ENCODE peak calls at places on chromosomes 12 and 14, in five cellular contexts. One of them, this sample, is unnamed.
A peak's percentile ranks its signal among the peaks of the same experiment; 100 is the strongest.

GRCh38 chr14:91727121-91727520 is 4.8 kb downstream of the CATSPERB start:
- DNase-seq in neuronal stem cell: no peak
- DNase-seq in dorsolateral prefrontal cortex: no peak
- DNase-seq in astrocyte of the spinal cord: no peak
- DNase-seq in adipocyte: no peak
- DNase-seq in this sample: no peak

GRCh38 chr14:68137704-68138619 is 318.4 kb downstream of the RAD51B start:
- DNase-seq in neuronal stem cell: peak; percentile 82
- DNase-seq in dorsolateral prefrontal cortex: peak; percentile 47
- DNase-seq in astrocyte of the spinal cord: peak; percentile 95
- DNase-seq in adipocyte: peak; percentile 96
- DNase-seq in this sample: peak; percentile 97

GRCh38 chr12:5333096-5333495 is 98.8 kb upstream of the NTF3 start:
- DNase-seq in neuronal stem cell: no peak
- DNase-seq in dorsolateral prefrontal cortex: no peak
- DNase-seq in astrocyte of the spinal cord: no peak
- DNase-seq in adipocyte: no peak
- DNase-seq in this sample: peak; percentile 56

GRCh38 chr12:102120886-102121285 is 903 bp downstream of the PARPBP start:
- DNase-seq in neuronal stem cell: no peak
- DNase-seq in dorsolateral prefrontal cortex: no peak
- DNase-seq in astrocyte of the spinal cord: peak; percentile 18
- DNase-seq in adipocyte: peak; percentile 20
- DNase-seq in this sample: peak; percentile 19

GRCh38 chr14:105026789-105027563 is 6.1 kb upstream of the CDCA4 start:
- DNase-seq in neuronal stem cell: no peak
- DNase-seq in dorsolateral prefrontal cortex: no peak
- DNase-seq in astrocyte of the spinal cord: peak; percentile 66
- DNase-seq in adipocyte: no peak
- DNase-seq in this sample: no peak

GRCh38 chr12:15206338-15206737 is 14.9 kb downstream of the RERG start:
- DNase-seq in neuronal stem cell: no peak
- DNase-seq in dorsolateral prefrontal cortex: no peak
- DNase-seq in astrocyte of the spinal cord: no peak
- DNase-seq in adipocyte: no peak
- DNase-seq in this sample: no peak

GRCh38 chr14:67987596-67987995 is 168.0 kb downstream of the RAD51B start:
- DNase-seq in neuronal stem cell: no peak
- DNase-seq in dorsolateral prefrontal cortex: no peak
- DNase-seq in astrocyte of the spinal cord: peak; percentile 96
- DNase-seq in adipocyte: peak; percentile 82
- DNase-seq in this sample: peak; percentile 61

GRCh38 chr12:58942345-58942744 is 22.0 kb upstream of the LRIG3 start:
- DNase-seq in neuronal stem cell: no peak
- DNase-seq in dorsolateral prefrontal cortex: no peak
- DNase-seq in astrocyte of the spinal cord: no peak
- DNase-seq in adipocyte: no peak
- DNase-seq in this sample: no peak

GRCh38 chr12:121953293-121953692 is 34.9 kb downstream of the CFAP251 start:
- DNase-seq in neuronal stem cell: no peak
- DNase-seq in dorsolateral prefrontal cortex: no peak
- DNase-seq in astrocyte of the spinal cord: no peak
- DNase-seq in adipocyte: no peak
- DNase-seq in this sample: no peak

GRCh38 chr14:63642656-63643382 is 1.1 kb upstream of the WDR89 start:
- DNase-seq in neuronal stem cell: no peak
- DNase-seq in dorsolateral prefrontal cortex: no peak
- DNase-seq in astrocyte of the spinal cord: no peak
- DNase-seq in adipocyte: no peak
- DNase-seq in this sample: peak; percentile 45

GRCh38 chr12:668092-668481 is 4.8 kb upstream of the NINJ2 start:
- DNase-seq in neuronal stem cell: no peak
- DNase-seq in dorsolateral prefrontal cortex: no peak
- DNase-seq in astrocyte of the spinal cord: no peak
- DNase-seq in adipocyte: no peak
- DNase-seq in this sample: no peak

GRCh38 chr12:68336754-68337343 is 4.7 kb upstream of the MDM1 start:
- DNase-seq in neuronal stem cell: no peak
- DNase-seq in dorsolateral prefrontal cortex: no peak
- DNase-seq in astrocyte of the spinal cord: no peak
- DNase-seq in adipocyte: no peak
- DNase-seq in this sample: no peak

GRCh38 chr12:107845980-107846659 is 71.6 kb downstream of the ASCL4 start:
- DNase-seq in neuronal stem cell: no peak
- DNase-seq in dorsolateral prefrontal cortex: no peak
- DNase-seq in astrocyte of the spinal cord: no peak
- DNase-seq in adipocyte: no peak
- DNase-seq in this sample: no peak

GRCh38 chr14:100910888-100911664 is 7.6 kb upstream of the RTL1 start:
- DNase-seq in neuronal stem cell: no peak
- DNase-seq in dorsolateral prefrontal cortex: no peak
- DNase-seq in astrocyte of the spinal cord: no peak
- DNase-seq in adipocyte: no peak
- DNase-seq in this sample: no peak

GRCh38 chr14:62269204-62269603 is 507.0 kb downstream of the SNAPC1 start:
- DNase-seq in neuronal stem cell: no peak
- DNase-seq in dorsolateral prefrontal cortex: no peak
- DNase-seq in astrocyte of the spinal cord: peak; percentile 45
- DNase-seq in adipocyte: peak; percentile 2
- DNase-seq in this sample: no peak

GRCh38 chr12:69415471-69416275 is 54.5 kb upstream of the FRS2 start:
- DNase-seq in neuronal stem cell: peak; percentile 55
- DNase-seq in dorsolateral prefrontal cortex: peak; percentile 40
- DNase-seq in astrocyte of the spinal cord: peak; percentile 89
- DNase-seq in adipocyte: peak; percentile 97
- DNase-seq in this sample: peak; percentile 94

GRCh38 chr14:53741379-53742225 is 215.0 kb downstream of the BMP4 start:
- DNase-seq in neuronal stem cell: no peak
- DNase-seq in dorsolateral prefrontal cortex: no peak
- DNase-seq in astrocyte of the spinal cord: no peak
- DNase-seq in adipocyte: peak; percentile 53
- DNase-seq in this sample: no peak

GRCh38 chr12:15767301-15767700 is 21.9 kb downstream of the EPS8 start:
- DNase-seq in neuronal stem cell: no peak
- DNase-seq in dorsolateral prefrontal cortex: no peak
- DNase-seq in astrocyte of the spinal cord: no peak
- DNase-seq in adipocyte: no peak
- DNase-seq in this sample: no peak

GRCh38 chr14:104321151-104322130 is 183.1 kb downstream of the KIF26A start:
- DNase-seq in neuronal stem cell: no peak
- DNase-seq in dorsolateral prefrontal cortex: peak; percentile 28
- DNase-seq in astrocyte of the spinal cord: no peak
- DNase-seq in adipocyte: no peak
- DNase-seq in this sample: no peak

GRCh38 chr12:93449277-93449676 is 7.5 kb upstream of the UBE2N start:
- DNase-seq in neuronal stem cell: no peak
- DNase-seq in dorsolateral prefrontal cortex: no peak
- DNase-seq in astrocyte of the spinal cord: no peak
- DNase-seq in adipocyte: no peak
- DNase-seq in this sample: no peak

GRCh38 chr12:124655317-124656213 is 88.2 kb upstream of the NCOR2 start:
- DNase-seq in neuronal stem cell: peak; percentile 35
- DNase-seq in dorsolateral prefrontal cortex: peak; percentile 86
- DNase-seq in astrocyte of the spinal cord: peak; percentile 100
- DNase-seq in adipocyte: peak; percentile 90
- DNase-seq in this sample: peak; percentile 89

GRCh38 chr14:64293976-64294671 is at the start of gene ESR2:
- DNase-seq in neuronal stem cell: peak; percentile 48
- DNase-seq in dorsolateral prefrontal cortex: no peak
- DNase-seq in astrocyte of the spinal cord: peak; percentile 51
- DNase-seq in adipocyte: peak; percentile 39
- DNase-seq in this sample: peak; percentile 84

GRCh38 chr14:43898709-43899108 is 608.4 kb downstream of the FSCB start:
- DNase-seq in neuronal stem cell: no peak
- DNase-seq in dorsolateral prefrontal cortex: no peak
- DNase-seq in astrocyte of the spinal cord: no peak
- DNase-seq in adipocyte: no peak
- DNase-seq in this sample: peak; percentile 12

GRCh38 chr14:29442720-29443119 is 484.9 kb downstream of the PRKD1 start:
- DNase-seq in neuronal stem cell: no peak
- DNase-seq in dorsolateral prefrontal cortex: no peak
- DNase-seq in astrocyte of the spinal cord: peak; percentile 64
- DNase-seq in adipocyte: peak; percentile 45
- DNase-seq in this sample: no peak

GRCh38 chr12:122422769-122423257 is 344 bp upstream of the CLIP1 start:
- DNase-seq in neuronal stem cell: peak; percentile 51
- DNase-seq in dorsolateral prefrontal cortex: no peak
- DNase-seq in astrocyte of the spinal cord: peak; percentile 64
- DNase-seq in adipocyte: peak; percentile 65
- DNase-seq in this sample: no peak

GRCh38 chr14:49553106-49553505 is 33.1 kb downstream of the RPS29 start:
- DNase-seq in neuronal stem cell: no peak
- DNase-seq in dorsolateral prefrontal cortex: no peak
- DNase-seq in astrocyte of the spinal cord: no peak
- DNase-seq in adipocyte: no peak
- DNase-seq in this sample: no peak

GRCh38 chr14:77214216-77214615 is 32.6 kb downstream of the TMEM63C start:
- DNase-seq in neuronal stem cell: no peak
- DNase-seq in dorsolateral prefrontal cortex: no peak
- DNase-seq in astrocyte of the spinal cord: no peak
- DNase-seq in adipocyte: no peak
- DNase-seq in this sample: no peak

GRCh38 chr14:89720741-89721315 is 233.7 kb downstream of the EFCAB11 start:
- DNase-seq in neuronal stem cell: no peak
- DNase-seq in dorsolateral prefrontal cortex: no peak
- DNase-seq in astrocyte of the spinal cord: no peak
- DNase-seq in adipocyte: no peak
- DNase-seq in this sample: peak; percentile 52

GRCh38 chr12:107102294-107102693 is 8.9 kb upstream of the CRY1 start:
- DNase-seq in neuronal stem cell: no peak
- DNase-seq in dorsolateral prefrontal cortex: no peak
- DNase-seq in astrocyte of the spinal cord: no peak
- DNase-seq in adipocyte: no peak
- DNase-seq in this sample: no peak

DNA sequence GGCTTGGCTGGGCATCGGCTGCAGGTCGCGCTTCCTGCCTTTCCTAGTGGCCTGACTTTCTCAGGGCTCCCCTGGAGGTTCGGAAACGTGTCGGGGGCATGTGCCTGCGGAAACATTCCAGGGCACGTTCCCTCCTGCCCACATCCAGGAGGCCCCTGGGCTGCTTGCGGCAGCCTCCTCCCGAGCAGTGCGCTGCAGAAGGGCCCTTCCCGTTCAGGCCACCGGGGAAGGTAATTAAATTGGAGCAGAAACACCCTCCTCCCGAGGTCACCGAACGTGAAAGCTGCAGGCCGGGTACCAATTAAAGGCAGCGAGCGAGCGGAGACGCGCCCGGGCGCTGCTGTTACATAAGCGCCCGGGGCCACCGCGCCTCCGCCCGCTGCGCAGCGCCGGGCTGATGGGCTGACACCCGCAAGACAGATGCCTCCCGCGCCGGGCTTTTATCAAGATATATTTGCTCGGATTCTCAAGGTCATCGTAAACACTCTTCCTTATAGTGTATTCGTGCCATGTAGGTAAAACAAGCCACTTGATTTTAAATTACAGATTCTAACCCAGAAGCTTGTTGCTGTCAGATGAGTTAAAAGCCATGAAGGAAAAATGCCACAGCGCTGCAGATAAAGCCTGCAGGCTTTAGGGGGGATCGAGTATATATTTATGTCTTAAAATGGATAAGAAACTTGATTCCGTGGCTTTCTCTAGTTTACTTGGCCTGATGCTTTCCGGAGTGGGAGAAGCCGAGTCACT is 31.4 kb downstream of the SSPN start:
- DNase-seq in neuronal stem cell: peak; percentile 52
- DNase-seq in dorsolateral prefrontal cortex: peak; percentile 66
- DNase-seq in astrocyte of the spinal cord: peak; percentile 31
- DNase-seq in adipocyte: peak; percentile 60
- DNase-seq in this sample: peak; percentile 18
- H3K4me3 ChIP-seq in neuronal stem cell: peak overlapping the region; percentile 41
- H3K4me3 ChIP-seq in dorsolateral prefrontal cortex: peak overlapping the region; percentile 74
- H3K4me3 ChIP-seq in astrocyte of the spinal cord: peak overlapping the region; percentile 33
- H3K4me3 ChIP-seq in adipocyte: peak overlapping the region; percentile 78
- H3K4me3 ChIP-seq in this sample: peak overlapping the region; percentile 44

DNA sequence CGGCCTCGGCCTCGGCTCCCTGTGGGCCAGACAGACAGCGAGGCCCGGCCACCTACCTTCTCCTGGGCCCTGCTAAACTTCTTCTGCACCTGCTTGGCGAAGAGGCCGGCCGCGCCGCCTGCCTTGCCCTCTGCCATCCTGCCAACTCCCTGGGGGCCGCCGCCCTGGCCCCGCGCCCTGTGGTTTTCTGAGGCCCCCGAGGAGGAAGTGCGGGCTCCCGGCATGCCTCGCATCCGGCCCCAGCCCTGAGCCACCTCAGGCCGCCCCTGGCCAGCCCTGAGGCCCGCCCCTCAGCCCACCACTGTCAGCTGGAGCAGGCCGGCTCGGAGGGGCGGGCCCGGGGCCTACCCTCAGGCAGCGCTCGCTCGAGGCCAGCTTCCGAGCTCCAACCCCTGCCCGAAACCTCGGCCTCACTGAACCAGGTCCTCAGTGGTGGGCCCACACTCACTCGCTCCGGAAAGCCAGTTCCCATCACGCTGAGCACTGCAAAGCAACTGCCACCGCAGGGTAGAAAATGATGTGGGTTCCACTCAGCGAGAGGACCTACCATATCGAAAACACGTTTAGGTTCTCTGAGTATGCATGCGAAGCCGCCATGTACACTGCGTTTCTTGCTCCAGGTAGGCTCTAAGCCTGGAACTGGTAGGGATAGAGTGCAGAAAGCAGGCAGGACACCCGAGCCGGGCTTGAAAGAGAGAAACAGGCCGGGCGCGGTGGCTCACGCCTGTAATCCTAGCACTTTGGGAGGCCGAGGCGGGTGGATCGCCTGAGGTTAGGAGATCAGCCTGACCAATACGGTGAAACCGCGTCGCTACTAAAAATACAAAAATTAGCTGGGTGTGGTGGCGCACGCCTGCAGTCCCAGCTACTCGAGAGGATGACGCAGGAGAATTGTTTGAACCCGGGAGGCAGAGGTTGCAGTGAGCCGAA is at the start of gene BIN2:
- DNase-seq in neuronal stem cell: no peak
- DNase-seq in dorsolateral prefrontal cortex: no peak
- DNase-seq in astrocyte of the spinal cord: no peak
- DNase-seq in adipocyte: no peak
- DNase-seq in this sample: no peak
- H3K4me3 ChIP-seq in neuronal stem cell: no peak within 1 kb of the TSS
- H3K4me3 ChIP-seq in dorsolateral prefrontal cortex: peak within 1 kb of the TSS; percentile 55
- H3K4me3 ChIP-seq in astrocyte of the spinal cord: no peak within 1 kb of the TSS
- H3K4me3 ChIP-seq in adipocyte: no peak within 1 kb of the TSS
- H3K4me3 ChIP-seq in this sample: no peak within 1 kb of the TSS

GRCh38 chr14:75979641-75980422 is 2.0 kb downstream of the TGFB3 start:
- DNase-seq in neuronal stem cell: no peak
- DNase-seq in dorsolateral prefrontal cortex: no peak
- DNase-seq in astrocyte of the spinal cord: no peak
- DNase-seq in adipocyte: no peak
- DNase-seq in this sample: peak; percentile 22
- H3K4me3 ChIP-seq in neuronal stem cell: no peak overlapping the region
- H3K4me3 ChIP-seq in dorsolateral prefrontal cortex: peak overlapping the region; percentile 81
- H3K4me3 ChIP-seq in astrocyte of the spinal cord: peak overlapping the region; percentile 55
- H3K4me3 ChIP-seq in adipocyte: peak overlapping the region; percentile 83
- H3K4me3 ChIP-seq in this sample: peak overlapping the region; percentile 98

DNA sequence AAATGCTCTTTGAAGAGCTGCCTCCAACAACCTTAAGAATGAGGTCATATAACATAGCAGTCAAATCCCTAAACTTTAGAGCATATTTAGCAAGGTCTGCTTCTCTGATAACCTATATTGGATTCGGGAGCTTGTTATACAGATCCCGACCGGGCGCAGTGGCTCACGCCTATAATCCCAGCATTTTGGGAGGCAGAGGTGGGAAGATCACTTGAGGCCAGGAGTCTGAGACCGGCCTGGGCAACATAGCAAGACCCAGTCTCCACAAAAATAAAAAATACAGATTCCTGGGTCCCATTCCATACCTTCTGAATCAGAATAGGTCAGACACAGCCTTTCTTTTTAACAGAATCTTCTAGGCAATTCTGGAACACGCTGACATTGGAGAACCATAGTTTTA is 46.7 kb downstream of the SPRING1 start:
- DNase-seq in neuronal stem cell: no peak
- DNase-seq in dorsolateral prefrontal cortex: no peak
- DNase-seq in astrocyte of the spinal cord: no peak
- DNase-seq in adipocyte: no peak
- DNase-seq in this sample: no peak
- H3K4me3 ChIP-seq in neuronal stem cell: no peak overlapping the region
- H3K4me3 ChIP-seq in dorsolateral prefrontal cortex: no peak overlapping the region
- H3K4me3 ChIP-seq in astrocyte of the spinal cord: no peak overlapping the region
- H3K4me3 ChIP-seq in adipocyte: no peak overlapping the region
- H3K4me3 ChIP-seq in this sample: no peak overlapping the region